ENCODE peak calls at places on chromosome 11, in four cellular contexts. W is kidney epithelial cell, H is tibial artery, C is mesenchymal stem cell. U is an unnamed sample.

GRCh38 chr11:33804471-33804870 is 30.2 kb upstream of the FBXO3 start:
- DNase-seq in W (no peak), H (no peak), C (no peak), U (no peak)

GRCh38 chr11:37109205-37109585 is 511.2 kb upstream of the RAG2 start:
- DNase-seq in W (no peak), H (no peak), C (peak; percentile 22), U (no peak)

GRCh38 chr11:76244311-76245061 is 38.2 kb upstream of the WNT11 start:
- DNase-seq in W (no peak), H (no peak), C (no peak), U (no peak)

GRCh38 chr11:31820438-31820818 is 9.3 kb upstream of the PAX6 start:
- DNase-seq in W (no peak), H (no peak), C (no peak), U (no peak)

GRCh38 chr11:115349427-115349826 is 154.8 kb downstream of the CADM1 start:
- DNase-seq in W (no peak), H (no peak), C (no peak), U (no peak)

GRCh38 chr11:12042215-12042676 is 33.8 kb upstream of the DKK3 start:
- DNase-seq in W (peak; percentile 99), H (no peak), C (peak; percentile 98), U (peak; percentile 94)

GRCh38 chr11:1735271-1735670 is 15.1 kb downstream of the IFITM10 start:
- DNase-seq in W (no peak), H (no peak), C (no peak), U (no peak)

GRCh38 chr11:79304599-79305212 is 136.1 kb downstream of the TENM4 start:
- DNase-seq in W (no peak), H (no peak), C (no peak), U (no peak)

GRCh38 chr11:58900479-58901420 is 38.5 kb upstream of the GLYATL1 start:
- DNase-seq in W (no peak), H (no peak), C (peak; percentile 81), U (peak; percentile 78)

GRCh38 chr11:58902881-58903280 is 36.4 kb upstream of the GLYATL1 start:
- DNase-seq in W (no peak), H (no peak), C (no peak), U (no peak)

GRCh38 chr11:58907780-58908179 is 31.5 kb upstream of the GLYATL1 start:
- DNase-seq in W (no peak), H (no peak), C (no peak), U (no peak)

GRCh38 chr11:58905716-58906547 is 33.4 kb upstream of the GLYATL1 start:
- DNase-seq in W (peak; percentile 70), H (peak; percentile 64), C (peak; percentile 94), U (peak; percentile 89)

DNA sequence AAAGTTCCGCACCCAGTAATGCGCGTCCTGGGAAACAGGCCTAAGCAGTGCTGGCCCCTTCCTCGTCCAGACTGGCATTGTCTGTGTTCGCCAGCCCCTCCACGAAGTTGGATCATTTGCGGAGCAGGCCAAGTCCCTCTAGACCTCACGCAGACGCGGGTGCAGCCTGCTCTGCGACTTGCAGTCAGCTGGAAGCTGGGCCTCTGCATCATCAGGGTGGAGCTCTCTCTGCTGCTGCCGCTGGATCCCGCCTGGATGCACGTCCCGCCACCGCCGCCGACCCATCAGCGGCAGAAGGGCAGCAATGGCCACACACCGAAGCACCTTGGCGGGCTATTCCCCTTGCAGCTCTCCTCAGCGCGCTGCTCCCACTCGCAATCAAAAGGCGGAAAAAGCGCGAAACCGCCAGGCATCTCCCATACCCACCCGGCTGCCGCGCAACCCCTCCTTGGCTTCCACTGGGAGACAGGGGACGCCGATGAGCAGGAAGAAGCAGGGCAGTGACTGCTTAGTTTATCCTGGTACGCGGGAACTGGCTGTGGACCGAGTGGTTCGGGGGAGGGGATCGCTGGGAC is 34.1 kb upstream of the GLYATL1 start:
- DNase-seq in W (no peak), H (no peak), C (peak; percentile 72), U (peak; percentile 56)
- H3K27me3 ChIP-seq in W (no peaks in the 10 kb centered on the region), H (peaks cover 25% of the 10 kb centered on the region), C (no peaks in the 10 kb centered on the region), U (no peaks in the 10 kb centered on the region)

GRCh38 chr11:118819687-118820086 is 28.7 kb upstream of the DDX6 start:
- DNase-seq in W (no peak), H (no peak), C (no peak), U (no peak)
- H3K4me3 ChIP-seq in W (no peak overlapping the region), H (no peak overlapping the region), C (no peak overlapping the region), U (no peak overlapping the region)

GRCh38 chr11:45684440-45684839 is 19.0 kb upstream of the CHST1 start:
- DNase-seq in W (no peak), H (peak; percentile 11), C (no peak), U (no peak)

GRCh38 chr11:45685976-45686375 is 20.6 kb upstream of the CHST1 start:
- DNase-seq in W (no peak), H (peak; percentile 29), C (no peak), U (no peak)

GRCh38 chr11:45688472-45689033 is 23.1 kb upstream of the CHST1 start:
- DNase-seq in W (no peak), H (no peak), C (no peak), U (no peak)

GRCh38 chr11:45683285-45684058 is 18.1 kb upstream of the CHST1 start:
- DNase-seq in W (no peak), H (peak; percentile 23), C (no peak), U (no peak)

GRCh38 chr11:45687836-45688235 is 22.4 kb upstream of the CHST1 start:
- DNase-seq in W (no peak), H (no peak), C (no peak), U (no peak)
- H3K27me3 ChIP-seq in W (peaks cover 12% of the 10 kb centered on the region), H (peaks cover 9% of the 10 kb centered on the region), C (peaks cover 85% of the 10 kb centered on the region), U (peaks cover 11% of the 10 kb centered on the region)

DNA sequence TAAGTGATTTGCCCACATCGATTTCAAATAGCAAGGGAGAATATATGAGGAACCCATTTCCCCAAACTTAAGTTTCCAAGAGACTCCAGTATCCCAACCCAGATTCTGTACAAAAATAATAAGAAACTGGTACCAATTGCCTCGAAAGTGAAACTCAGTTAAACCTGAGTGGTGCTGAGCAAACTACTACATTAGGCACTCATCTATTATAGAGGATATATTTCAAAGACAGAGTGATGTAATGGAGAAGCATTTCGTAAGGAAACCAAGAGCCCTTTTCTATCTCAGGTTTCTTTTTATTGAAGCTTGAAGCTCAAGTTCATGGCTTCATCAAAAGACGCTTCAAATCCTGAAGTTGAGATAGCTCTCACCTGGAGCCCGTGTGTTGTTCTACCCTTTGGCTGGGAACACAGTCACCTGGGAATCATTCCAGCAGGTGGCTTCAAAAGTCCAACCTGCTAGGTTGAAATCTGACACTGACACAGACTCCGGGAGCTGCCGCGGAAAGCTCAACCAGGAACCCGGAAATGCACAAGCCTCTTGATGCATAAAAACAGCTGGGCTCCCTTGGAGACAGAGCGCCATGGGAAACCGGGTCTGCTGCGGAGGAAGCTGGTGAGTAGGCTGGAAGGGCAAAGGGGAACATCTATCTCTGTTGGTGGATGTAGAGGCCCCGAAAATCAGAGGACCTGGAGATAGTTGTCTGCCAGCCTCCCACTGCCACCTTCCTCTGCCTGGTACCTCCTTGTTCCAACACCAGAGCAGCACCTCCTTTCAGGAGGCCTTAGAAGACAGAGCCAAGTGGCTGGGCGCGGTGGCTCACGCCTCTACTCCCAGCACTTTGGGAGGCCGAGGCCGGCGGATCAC is at the start of gene C11orf52:
- DNase-seq in W (peak; percentile 67), H (no peak), C (peak; percentile 31), U (no peak)
- H3K4me3 ChIP-seq in W (peak within 1 kb of the TSS; percentile 32), H (no peak within 1 kb of the TSS), C (no peak within 1 kb of the TSS), U (no peak within 1 kb of the TSS)

GRCh38 chr11:125188021-125188420 is 23.5 kb downstream of the PKNOX2 start:
- DNase-seq in W (no peak), H (no peak), C (peak; percentile 25), U (no peak)

GRCh38 chr11:125192194-125192593 is 27.6 kb downstream of the PKNOX2 start:
- DNase-seq in W (no peak), H (no peak), C (no peak), U (no peak)

GRCh38 chr11:125193158-125193557 is 28.6 kb downstream of the PKNOX2 start:
- DNase-seq in W (no peak), H (no peak), C (no peak), U (no peak)

GRCh38 chr11:125192717-125193116 is 28.2 kb downstream of the PKNOX2 start:
- DNase-seq in W (no peak), H (no peak), C (no peak), U (no peak)

GRCh38 chr11:125190549-125190948 is 26.0 kb downstream of the PKNOX2 start:
- DNase-seq in W (no peak), H (no peak), C (no peak), U (no peak)
- H3K27me3 ChIP-seq in W (peaks cover 2% of the 10 kb centered on the region), H (no peaks in the 10 kb centered on the region), C (peaks cover 31% of the 10 kb centered on the region), U (no peaks in the 10 kb centered on the region)

DNA sequence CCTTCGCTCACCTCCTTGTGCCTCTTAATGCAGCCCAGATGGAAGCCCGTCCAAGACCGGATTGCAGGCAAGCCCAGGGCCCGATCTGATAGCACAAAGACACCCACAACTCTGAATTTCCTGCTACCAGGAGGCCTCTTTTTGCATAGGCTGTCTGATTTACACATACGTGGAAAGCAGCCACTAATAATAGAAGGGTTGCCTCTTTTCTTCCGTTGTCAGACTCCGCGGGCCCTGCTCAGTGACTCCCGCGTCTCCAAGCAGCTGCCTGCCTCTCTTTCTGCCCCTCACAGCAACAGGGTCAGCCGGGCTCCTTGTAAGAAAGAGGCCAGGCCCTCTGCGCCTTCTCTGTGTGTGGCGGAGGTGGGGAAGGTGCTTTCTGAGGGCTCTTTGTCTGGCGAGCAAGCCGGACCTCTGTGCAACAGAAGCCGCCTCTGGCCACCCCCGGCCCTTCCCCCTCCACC is 26.7 kb downstream of the FLI1 start:
- DNase-seq in W (no peak), H (no peak), C (peak; percentile 61), U (peak; percentile 58)
- H3K4me3 ChIP-seq in W (no peak overlapping the region), H (no peak overlapping the region), C (no peak overlapping the region), U (peak overlapping the region; percentile 22)

U was measured in brain microvascular endothelial cell.